ENCODE peak calls at places on chromosomes 3 and 15, in five cellular contexts. P, B, Z, U and V are unnamed samples.

GRCh38 chr3:16516695-16517481 is 3.4 kb upstream of the RFTN1 start:
- DNase-seq in P (no peak), B (peak), Z (peak), U (peak), V (no peak)

GRCh38 chr15:70528270-70528706 is 235.1 kb downstream of the UACA start:
- DNase-seq in B (peak), P (peak), U (no peak), Z (no peak), V (no peak)

GRCh38 chr3:42731476-42732195 is 29.0 kb upstream of the HHATL start:
- DNase-seq in U (no peak), Z (peak), B (no peak), P (no peak), V (no peak)

GRCh38 chr3:178703268-178703975 is 167.2 kb downstream of the KCNMB2 start:
- DNase-seq in P (no peak), B (peak), Z (no peak), U (no peak), V (peak)

GRCh38 chr3:46867550-46867898 is 4.3 kb upstream of the MYL3 start:
- DNase-seq in Z (peak), U (peak), P (no peak), B (no peak), V (no peak)

GRCh38 chr3:52715714-52716305 is 9.9 kb downstream of the SPCS1 start:
- DNase-seq in P (no peak), U (no peak), Z (no peak), B (no peak), V (no peak)

GRCh38 chr3:32202496-32202895 is 36.0 kb upstream of the CMTM8 start:
- DNase-seq in Z (no peak), P (no peak), U (no peak), B (no peak), V (no peak)

GRCh38 chr15:62770752-62771151 is 271.8 kb upstream of the TPM1 start:
- DNase-seq in P (no peak), B (peak), U (no peak), Z (no peak), V (peak)

GRCh38 chr15:77897896-77898406 is 179.6 kb downstream of the TBC1D2B start:
- DNase-seq in Z (no peak), P (no peak), B (no peak), U (no peak), V (no peak)

GRCh38 chr15:68829068-68829467 is 8.4 kb upstream of the ANP32A start:
- DNase-seq in U (no peak), P (peak), Z (no peak), B (no peak), V (no peak)

GRCh38 chr3:169383770-169384169 is 279.7 kb downstream of the MECOM start:
- DNase-seq in P (no peak), B (no peak), U (no peak), Z (no peak), V (no peak)

GRCh38 chr3:61360297-61360696 is 109.0 kb upstream of the FHIT start:
- DNase-seq in B (no peak), Z (no peak), P (no peak), U (no peak), V (no peak)

GRCh38 chr3:39288300-39288808 is 8.5 kb upstream of the CX3CR1 start:
- DNase-seq in B (peak), Z (peak), U (peak), P (peak), V (peak)

GRCh38 chr15:34721802-34722795 is 32.7 kb downstream of the GJD2 start:
- DNase-seq in Z (no peak), P (no peak), B (peak), U (peak), V (no peak)

DNA sequence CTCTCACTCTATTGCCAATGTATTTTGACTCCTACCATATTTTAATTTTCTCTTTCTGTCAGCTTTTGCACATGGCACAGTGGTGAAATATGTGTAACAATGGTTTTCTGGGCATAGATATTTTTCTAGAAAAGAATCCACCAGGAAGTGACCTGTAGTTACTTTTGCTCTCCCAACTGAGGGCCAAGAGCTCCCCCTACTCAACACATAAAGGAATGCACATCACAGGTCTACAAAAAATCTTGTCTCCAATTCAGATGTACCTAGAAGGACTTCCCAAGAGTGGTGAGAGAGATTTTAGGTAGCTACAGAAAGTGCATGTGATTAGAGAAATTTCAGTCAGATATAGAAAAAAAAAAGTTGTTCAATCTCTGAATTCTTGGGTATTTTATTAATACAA is 15.6 kb downstream of the CPA3 start:
- DNase-seq in Z (no peak), B (no peak), P (peak), U (no peak), V (no peak)
- TF ChIP-seq CTCF in Z (no peak), B (no peak), P (peak), U (no peak), V (peak)

DNA sequence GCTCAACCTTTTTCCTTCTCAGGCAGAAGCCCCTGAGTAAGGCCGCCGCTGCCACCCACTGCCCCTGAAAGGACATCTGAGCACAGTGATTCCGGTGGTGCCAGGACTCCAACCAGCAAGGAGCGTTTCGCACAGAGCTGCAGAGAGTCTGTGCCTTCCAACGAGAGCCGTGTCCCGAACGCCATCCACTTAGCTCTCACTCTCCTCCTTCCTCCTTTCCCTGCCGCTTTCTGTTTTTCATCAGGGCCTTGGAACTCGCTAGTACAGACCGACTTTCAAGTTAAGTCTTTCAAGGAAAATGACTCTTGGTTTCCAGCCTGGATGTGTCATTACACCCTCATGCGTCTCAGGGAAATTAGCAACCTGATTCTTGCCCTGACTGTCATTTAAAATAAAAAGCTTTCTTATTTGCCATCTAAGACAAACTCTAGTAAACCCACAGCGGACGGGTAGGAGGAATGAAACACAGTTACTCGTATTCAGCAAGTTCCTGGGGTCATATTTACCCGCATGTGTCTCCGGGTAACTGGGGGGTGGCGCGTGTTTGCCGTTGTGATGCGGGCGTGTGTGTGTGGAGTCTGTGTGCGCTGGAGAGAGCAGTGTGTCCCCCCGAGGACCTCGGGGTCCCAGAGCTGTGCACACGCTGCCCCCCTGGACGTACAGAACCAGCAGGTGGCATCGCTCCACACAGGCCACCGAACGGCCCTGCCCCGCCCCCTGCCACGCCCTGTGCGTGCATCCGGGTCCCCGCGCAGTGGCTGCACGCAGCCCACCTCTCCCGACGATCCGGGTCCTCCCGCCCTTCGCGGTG is 30.4 kb upstream of the ALDH1A3 start:
- DNase-seq in U (peak), P (peak), B (peak), Z (peak), V (no peak)
- H3K4me3 ChIP-seq in U (peak), P (peak), B (peak), Z (peak), V (peak)

DNA sequence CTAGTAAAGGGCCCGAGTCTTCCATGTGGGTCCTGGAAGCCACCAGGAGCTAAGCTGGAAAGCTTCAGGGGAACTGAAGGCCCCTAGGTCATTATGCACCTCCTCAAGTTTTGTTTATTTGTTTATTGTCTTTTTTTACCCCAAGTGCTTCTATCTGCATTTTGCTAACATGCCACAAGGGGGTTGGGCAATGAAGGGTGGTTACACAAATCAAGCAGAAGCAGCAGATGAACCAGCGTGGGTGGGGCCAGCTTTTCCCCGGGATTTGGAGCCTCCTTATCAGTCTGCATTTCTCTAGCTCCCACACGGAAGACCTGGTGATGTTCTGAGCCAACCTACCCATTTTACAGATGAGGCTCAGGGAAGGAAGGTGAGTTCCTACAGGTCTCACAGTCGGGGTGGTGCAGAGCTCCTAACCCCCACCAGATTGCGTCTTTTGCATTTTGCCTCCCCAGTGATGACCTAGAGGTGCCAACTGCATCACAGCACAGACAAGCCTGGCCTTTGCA is 16.8 kb downstream of the TMC3 start:
- DNase-seq in P (no peak), Z (no peak), U (no peak), B (no peak), V (no peak)
- TF ChIP-seq CTCF in P (peak), Z (no peak), U (no peak), B (no peak), V (no peak)

DNA sequence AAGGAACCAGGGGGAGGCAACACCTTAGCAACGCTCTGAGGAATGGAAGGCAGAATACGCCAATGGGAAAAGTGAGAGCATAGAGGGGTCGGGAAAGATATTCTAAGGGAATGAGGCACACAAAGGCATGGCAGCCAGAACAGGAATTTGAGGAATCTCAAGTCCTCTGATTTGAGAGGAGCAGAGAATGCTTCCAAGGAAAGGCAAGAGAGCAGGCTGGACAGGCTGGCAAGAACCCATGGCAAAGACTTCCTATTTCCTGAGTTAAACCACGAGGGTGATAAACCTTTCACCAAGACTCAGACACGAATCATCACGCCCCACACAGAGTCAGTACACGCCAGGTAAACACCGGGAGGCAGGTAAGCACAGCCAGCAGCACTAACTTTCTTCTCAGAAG is 109.8 kb downstream of the IGF2BP2 start:
- DNase-seq in Z (no peak), U (no peak), B (peak), P (no peak), V (no peak)
- H3K4me3 ChIP-seq in Z (no peak), U (no peak), B (no peak), P (no peak), V (no peak)

DNA sequence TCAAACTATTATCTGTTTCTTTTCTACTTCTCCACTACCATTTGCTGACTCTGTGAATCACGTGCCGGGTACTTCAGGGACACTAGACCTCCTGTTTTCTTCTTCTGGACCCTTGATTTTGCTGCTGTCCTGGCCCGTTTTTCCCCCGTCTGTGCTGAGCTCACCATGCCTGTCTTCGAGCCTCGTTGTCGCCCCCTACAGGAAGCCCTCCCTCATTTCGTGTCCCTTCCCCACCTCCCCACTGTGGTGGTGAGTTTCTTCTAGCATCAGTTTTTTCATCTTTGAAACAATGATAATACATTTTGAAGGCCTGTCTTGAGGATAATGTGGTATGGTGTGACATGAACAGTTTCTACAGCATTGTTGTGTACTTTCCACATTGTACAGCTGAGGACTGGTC is 12.8 kb downstream of the GABRG3 start:
- DNase-seq in B (no peak), P (no peak), Z (no peak), U (no peak), V (no peak)
- TF ChIP-seq CTCF in B (no peak), P (peak), Z (no peak), U (no peak), V (peak)

GRCh38 chr15:31434418-31435255 is 108.0 kb downstream of the KLF13 start:
- DNase-seq in Z (peak), P (peak), U (peak), B (peak), V (peak)
- H3K4me3 ChIP-seq in Z (peak), P (peak), U (peak), B (no peak), V (peak)

GRCh38 chr3:24359645-24360462 is 134.8 kb downstream of the THRB start:
- DNase-seq in U (no peak), B (no peak), P (no peak), Z (no peak), V (no peak)
- TF ChIP-seq CTCF in U (peak), B (no peak), P (no peak), Z (no peak), V (peak)

GRCh38 chr3:134311265-134311664 is 60.6 kb upstream of the RYK start:
- DNase-seq in Z (no peak), P (no peak), U (no peak), B (peak), V (no peak)

GRCh38 chr3:134312873-134313838 is 61.1 kb downstream of the AMOTL2 start:
- DNase-seq in P (no peak), Z (peak), U (peak), B (peak), V (no peak)

GRCh38 chr3:134313839-134314587 is 60.2 kb downstream of the AMOTL2 start:
- DNase-seq in B (no peak), U (no peak), Z (no peak), P (no peak), V (no peak)

GRCh38 chr3:134311693-134312071 is 61.0 kb upstream of the RYK start:
- DNase-seq in U (no peak), Z (no peak), B (no peak), P (no peak), V (no peak)

GRCh38 chr3:134312072-134312872 is 61.6 kb upstream of the RYK start:
- DNase-seq in B (no peak), P (no peak), Z (peak), U (no peak), V (no peak)
- H3K4me3 ChIP-seq in B (no peak), P (no peak), Z (peak), U (peak), V (no peak)